ENCODE peak calls at places on chromosomes 6 and 20, in five cellular contexts. P is COR-L47, F is T47D, R is DND-41, X is choroid plexus epithelial cell. Y is an unnamed sample.

GRCh38 chr6:137094411-137095008 is 49.7 kb upstream of the IL20RA start:
- DNase-seq in X (peak), R (peak), P (peak), F (peak), Y (no peak)

GRCh38 chr20:18225652-18226051 is 62.7 kb upstream of the ZNF133 start:
- DNase-seq in F (no peak), X (peak), R (no peak), P (no peak), Y (no peak)

GRCh38 chr20:46004813-46005505 is 3.7 kb upstream of the MMP9 start:
- DNase-seq in F (no peak), P (no peak), R (peak), X (no peak), Y (no peak)

GRCh38 chr6:3287308-3287707 is 28.6 kb downstream of the PSMG4 start:
- DNase-seq in F (no peak), X (no peak), R (no peak), P (no peak), Y (no peak)

GRCh38 chr6:90227693-90228092 is 69.0 kb downstream of the BACH2 start:
- DNase-seq in P (no peak), R (no peak), X (no peak), F (no peak), Y (no peak)

GRCh38 chr20:50892394-50892793 is 38.8 kb downstream of the ADNP start:
- DNase-seq in R (no peak), X (no peak), F (no peak), P (no peak), Y (no peak)

GRCh38 chr6:13001951-13002350 is 285.4 kb downstream of the PHACTR1 start:
- DNase-seq in X (no peak), R (no peak), P (no peak), F (no peak), Y (no peak)

GRCh38 chr6:16136536-16137450 is 7.9 kb downstream of the MYLIP start:
- DNase-seq in X (peak), F (no peak), P (no peak), R (no peak), Y (no peak)

GRCh38 chr6:21748343-21749063 is 155.0 kb downstream of the SOX4 start:
- DNase-seq in R (no peak), P (peak), F (no peak), X (peak), Y (no peak)

GRCh38 chr6:25229671-25230321 is 49.4 kb upstream of the CARMIL1 start:
- DNase-seq in P (no peak), R (no peak), F (no peak), X (peak), Y (no peak)

GRCh38 chr20:35821807-35822242 is 50.0 kb downstream of the PHF20 start:
- DNase-seq in F (no peak), R (no peak), X (peak), P (no peak), Y (peak)

GRCh38 chr6:62298745-62299392 is 12.8 kb upstream of the KHDRBS2 start:
- DNase-seq in P (no peak), X (no peak), R (no peak), F (no peak), Y (no peak)

GRCh38 chr20:48910360-48910781 is 11.1 kb upstream of the ARFGEF2 start:
- DNase-seq in F (no peak), P (no peak), X (peak), R (no peak), Y (no peak)

GRCh38 chr6:26309731-26310142 is 55.3 kb upstream of the BTN3A2 start:
- DNase-seq in P (no peak), R (no peak), X (peak), F (no peak), Y (no peak)

GRCh38 chr6:93416575-93417420 is 2.6 kb downstream of the EPHA7 start:
- DNase-seq in P (peak), F (no peak), X (peak), R (no peak), Y (no peak)

GRCh38 chr6:57262901-57263694 is 41.0 kb upstream of the RAB23 start:
- DNase-seq in F (no peak), X (peak), P (no peak), R (no peak), Y (no peak)

GRCh38 chr6:2970034-2970685 is 1.2 kb downstream of the SERPINB6 start:
- DNase-seq in F (no peak), R (no peak), X (peak), P (no peak), Y (no peak)

GRCh38 chr6:148203970-148204369 is 138.7 kb upstream of the SASH1 start:
- DNase-seq in R (peak), X (peak), P (no peak), F (no peak), Y (no peak)

GRCh38 chr6:24859608-24860007 is 60.9 kb upstream of the ARMH2 start:
- DNase-seq in R (no peak), F (no peak), P (peak), X (no peak), Y (no peak)

GRCh38 chr20:49846206-49846807 is 33.7 kb downstream of the SLC9A8 start:
- DNase-seq in F (peak), P (peak), R (peak), X (peak), Y (no peak)

GRCh38 chr20:4135385-4136077 is 120.2 kb upstream of the RNF24 start:
- DNase-seq in P (peak), F (no peak), R (no peak), X (peak), Y (no peak)

GRCh38 chr6:5401845-5402738 is 140.8 kb downstream of the FARS2 start:
- DNase-seq in X (peak), P (peak), F (no peak), R (no peak), Y (no peak)

GRCh38 chr20:4202441-4202840 is 187.1 kb upstream of the RNF24 start:
- DNase-seq in X (no peak), F (no peak), P (no peak), R (no peak), Y (peak)

GRCh38 chr6:130958468-130958867 is 104.6 kb downstream of the EPB41L2 start:
- DNase-seq in R (no peak), P (no peak), F (no peak), X (peak), Y (no peak)